ENCODE peak calls at places on chromosome 1, in eight cellular contexts. A is HFF-Myc; Y is LoVo; K is stimulated activated CD4-positive, alpha-beta T cell treated with anti-CD3 and anti-CD28 coated beads, Interleukin-12 subunit alpha, Interleukin-12 subunit beta, amount 100 ng/mL, for 24 hours; Q is stimulated activated CD8-positive, alpha-beta memory T cell treated with anti-CD3 and anti-CD28 coated beads, Interleukin-7, amount 100 ng/mL, for 1 hour; B is GM18507; U is germinal center; N is body of pancreas. E is an unnamed sample.

GRCh38 chr1:832136-832535 is 91.6 kb upstream of the SAMD11 start:
- DNase-seq in A (no peak), Y (no peak), K (no peak), Q (no peak), B (no peak), U (no peak), N (peak), E (no peak)

GRCh38 chr1:204499511-204500468 is 5.2 kb upstream of the PIK3C2B start:
- DNase-seq in A (no peak), Y (no peak), K (no peak), Q (no peak), B (no peak), U (no peak), N (no peak), E (no peak)

GRCh38 chr1:20530901-20531300 is 21.5 kb upstream of the FAM43B start:
- DNase-seq in A (no peak), Y (no peak), K (no peak), Q (no peak), B (no peak), U (no peak), N (no peak), E (no peak)

GRCh38 chr1:16114527-16115467 is 41.1 kb downstream of the EPHA2 start:
- DNase-seq in A (no peak), Y (no peak), K (no peak), Q (no peak), B (no peak), U (no peak), N (no peak), E (no peak)

GRCh38 chr1:219639843-219640606 is 27.1 kb upstream of the ZC3H11B start:
- DNase-seq in A (no peak), Y (no peak), K (no peak), Q (no peak), B (no peak), U (no peak), N (no peak), E (no peak)

GRCh38 chr1:225479996-225480720 is 52.3 kb upstream of the LBR start:
- DNase-seq in A (no peak), Y (no peak), K (no peak), Q (no peak), B (no peak), U (peak), N (no peak), E (no peak)

GRCh38 chr1:25182629-25183028 is 49.7 kb downstream of the SYF2 start:
- DNase-seq in A (peak), Y (peak), K (no peak), Q (no peak), B (no peak), U (no peak), N (no peak), E (no peak)

GRCh38 chr1:175317309-175317708 is 124.7 kb upstream of the KIAA0040 start:
- DNase-seq in A (no peak), Y (no peak), K (no peak), Q (no peak), B (no peak), U (peak), N (no peak), E (peak)

GRCh38 chr1:183124259-183124658 is 61.8 kb upstream of the LAMC2 start:
- DNase-seq in A (no peak), Y (no peak), K (no peak), Q (no peak), B (no peak), U (no peak), N (no peak), E (no peak)

GRCh38 chr1:211738709-211739301 is 63.4 kb upstream of the NEK2 start:
- DNase-seq in A (no peak), Y (no peak), K (no peak), Q (no peak), B (no peak), U (no peak), N (no peak), E (no peak)

GRCh38 chr1:1053022-1053421 is 21.1 kb downstream of the RNF223 start:
- DNase-seq in A (no peak), Y (no peak), K (no peak), Q (no peak), B (no peak), U (no peak), N (no peak), E (no peak)

GRCh38 chr1:182054698-182055326 is 6.7 kb downstream of the ZNF648 start:
- DNase-seq in A (no peak), Y (peak), K (no peak), Q (no peak), B (no peak), U (peak), N (peak), E (peak)

GRCh38 chr1:46285730-46286477 is 17.5 kb downstream of the LRRC41 start:
- DNase-seq in A (no peak), Y (no peak), K (no peak), Q (no peak), B (no peak), U (no peak), N (no peak), E (no peak)

GRCh38 chr1:33822396-33822795 is 41.5 kb upstream of the HMGB4 start:
- DNase-seq in A (no peak), Y (no peak), K (no peak), Q (no peak), B (no peak), U (no peak), N (no peak), E (no peak)

GRCh38 chr1:101290119-101290921 is 53.5 kb downstream of the S1PR1 start:
- DNase-seq in A (no peak), Y (no peak), K (no peak), Q (no peak), B (no peak), U (no peak), N (no peak), E (no peak)

GRCh38 chr1:67629370-67630075 is 55.5 kb upstream of the GADD45A start:
- DNase-seq in A (no peak), Y (no peak), K (no peak), Q (no peak), B (no peak), U (no peak), N (no peak), E (no peak)

GRCh38 chr1:6397844-6398243 is 4.3 kb upstream of the ACOT7 start:
- DNase-seq in A (no peak), Y (no peak), K (no peak), Q (no peak), B (no peak), U (no peak), N (no peak), E (no peak)

GRCh38 chr1:222329493-222330045 is 218.3 kb downstream of the HHIPL2 start:
- DNase-seq in A (no peak), Y (no peak), K (no peak), Q (no peak), B (no peak), U (no peak), N (no peak), E (no peak)

GRCh38 chr1:8239306-8240023 is 78.4 kb upstream of the SLC45A1 start:
- DNase-seq in A (no peak), Y (no peak), K (no peak), Q (no peak), B (no peak), U (no peak), N (no peak), E (no peak)

GRCh38 chr1:32639489-32640075 is 10.8 kb downstream of the ZBTB8OS start:
- DNase-seq in A (no peak), Y (no peak), K (no peak), Q (no peak), B (no peak), U (no peak), N (no peak), E (no peak)

GRCh38 chr1:32020338-32020737 is 6.7 kb downstream of the KHDRBS1 start:
- DNase-seq in A (no peak), Y (no peak), K (no peak), Q (no peak), B (no peak), U (no peak), N (no peak), E (no peak)

GRCh38 chr1:57411262-57411661 is 12.6 kb downstream of the DAB1 start:
- DNase-seq in A (peak), Y (peak), K (no peak), Q (no peak), B (no peak), U (no peak), N (no peak), E (no peak)

E was measured in Karpas-422.